ENCODE peak calls at places on chromosomes 7 and 10, in five cellular contexts. One of them, this sample, is unnamed.

GRCh38 chr7:27254625-27255024 is 12.0 kb downstream of the EVX1 start:
- ATAC-seq in body of pancreas: no peak
- ATAC-seq in left lung: no peak
- ATAC-seq in upper lobe of right lung: no peak
- ATAC-seq in right cardiac atrium: peak
- ATAC-seq in this sample: no peak

GRCh38 chr10:72263613-72264241 is 10.0 kb upstream of the DDIT4 start:
- ATAC-seq in body of pancreas: peak
- ATAC-seq in right cardiac atrium: no peak
- ATAC-seq in left lung: peak
- ATAC-seq in upper lobe of right lung: peak
- ATAC-seq in this sample: no peak

GRCh38 chr7:47357398-47357797 is 224.5 kb downstream of the TNS3 start:
- ATAC-seq in right cardiac atrium: no peak
- ATAC-seq in body of pancreas: peak
- ATAC-seq in left lung: no peak
- ATAC-seq in upper lobe of right lung: no peak
- ATAC-seq in this sample: no peak

GRCh38 chr7:14858866-14859265 is 43.7 kb downstream of the DGKB start:
- ATAC-seq in body of pancreas: no peak
- ATAC-seq in left lung: no peak
- ATAC-seq in right cardiac atrium: no peak
- ATAC-seq in upper lobe of right lung: no peak
- ATAC-seq in this sample: no peak

GRCh38 chr7:51451751-51452465 is 135.3 kb upstream of the COBL start:
- ATAC-seq in body of pancreas: no peak
- ATAC-seq in right cardiac atrium: peak
- ATAC-seq in upper lobe of right lung: no peak
- ATAC-seq in left lung: no peak
- ATAC-seq in this sample: no peak

GRCh38 chr7:28330384-28331070 is 81.8 kb upstream of the CREB5 start:
- ATAC-seq in left lung: no peak
- ATAC-seq in upper lobe of right lung: no peak
- ATAC-seq in right cardiac atrium: no peak
- ATAC-seq in body of pancreas: no peak
- ATAC-seq in this sample: no peak

GRCh38 chr10:35343739-35344138 is 7.4 kb downstream of the CCNY start:
- ATAC-seq in upper lobe of right lung: no peak
- ATAC-seq in right cardiac atrium: peak
- ATAC-seq in body of pancreas: no peak
- ATAC-seq in left lung: no peak
- ATAC-seq in this sample: no peak

GRCh38 chr10:132543916-132544743 is 6.5 kb downstream of the INPP5A start:
- ATAC-seq in right cardiac atrium: no peak
- ATAC-seq in body of pancreas: no peak
- ATAC-seq in left lung: no peak
- ATAC-seq in upper lobe of right lung: no peak
- ATAC-seq in this sample: no peak

GRCh38 chr10:29119374-29119773 is 169.5 kb upstream of the LYZL1 start:
- ATAC-seq in left lung: peak
- ATAC-seq in right cardiac atrium: peak
- ATAC-seq in body of pancreas: no peak
- ATAC-seq in upper lobe of right lung: peak
- ATAC-seq in this sample: no peak

GRCh38 chr10:3213174-3213573 is 40.6 kb upstream of the PITRM1 start:
- ATAC-seq in body of pancreas: no peak
- ATAC-seq in right cardiac atrium: no peak
- ATAC-seq in upper lobe of right lung: no peak
- ATAC-seq in left lung: no peak
- ATAC-seq in this sample: no peak

GRCh38 chr10:116720241-116721047 is 21.9 kb downstream of the HSPA12A start:
- ATAC-seq in right cardiac atrium: peak
- ATAC-seq in body of pancreas: no peak
- ATAC-seq in upper lobe of right lung: no peak
- ATAC-seq in left lung: no peak
- ATAC-seq in this sample: no peak

GRCh38 chr7:130881091-130881798 is 147.2 kb upstream of the KLF14 start:
- ATAC-seq in upper lobe of right lung: no peak
- ATAC-seq in body of pancreas: no peak
- ATAC-seq in right cardiac atrium: no peak
- ATAC-seq in left lung: peak
- ATAC-seq in this sample: no peak

GRCh38 chr10:122128357-122128756 is 139.4 kb downstream of the TACC2 start:
- ATAC-seq in upper lobe of right lung: no peak
- ATAC-seq in body of pancreas: no peak
- ATAC-seq in right cardiac atrium: peak
- ATAC-seq in left lung: peak
- ATAC-seq in this sample: peak

GRCh38 chr7:19102884-19103283 is 14.6 kb downstream of the TWIST1 start:
- ATAC-seq in right cardiac atrium: no peak
- ATAC-seq in upper lobe of right lung: no peak
- ATAC-seq in body of pancreas: no peak
- ATAC-seq in left lung: no peak
- ATAC-seq in this sample: no peak

GRCh38 chr7:148481965-148482626 is 108.5 kb upstream of the C7orf33 start:
- ATAC-seq in right cardiac atrium: no peak
- ATAC-seq in left lung: no peak
- ATAC-seq in upper lobe of right lung: no peak
- ATAC-seq in body of pancreas: no peak
- ATAC-seq in this sample: no peak

GRCh38 chr10:80319725-80320290 is 30.4 kb upstream of the MAT1A start:
- ATAC-seq in upper lobe of right lung: no peak
- ATAC-seq in body of pancreas: peak
- ATAC-seq in left lung: no peak
- ATAC-seq in right cardiac atrium: no peak
- ATAC-seq in this sample: no peak

GRCh38 chr10:88991161-88991899 is 732 bp downstream of the FAS start:
- ATAC-seq in left lung: peak
- ATAC-seq in body of pancreas: peak
- ATAC-seq in upper lobe of right lung: peak
- ATAC-seq in right cardiac atrium: peak
- ATAC-seq in this sample: peak

GRCh38 chr7:92831716-92832622 is 4.4 kb downstream of the CDK6 start:
- ATAC-seq in right cardiac atrium: no peak
- ATAC-seq in left lung: no peak
- ATAC-seq in body of pancreas: no peak
- ATAC-seq in upper lobe of right lung: no peak
- ATAC-seq in this sample: no peak

GRCh38 chr10:130190737-130191115 is 54.5 kb downstream of the GLRX3 start:
- ATAC-seq in left lung: peak
- ATAC-seq in upper lobe of right lung: peak
- ATAC-seq in body of pancreas: peak
- ATAC-seq in right cardiac atrium: peak
- ATAC-seq in this sample: no peak

GRCh38 chr10:49109669-49110335 is 5.5 kb downstream of the VSTM4 start:
- ATAC-seq in right cardiac atrium: peak
- ATAC-seq in upper lobe of right lung: peak
- ATAC-seq in body of pancreas: no peak
- ATAC-seq in left lung: peak
- ATAC-seq in this sample: peak

GRCh38 chr10:132527338-132528063 is 10.1 kb upstream of the INPP5A start:
- ATAC-seq in left lung: peak
- ATAC-seq in upper lobe of right lung: peak
- ATAC-seq in right cardiac atrium: no peak
- ATAC-seq in body of pancreas: no peak
- ATAC-seq in this sample: peak

GRCh38 chr7:69419928-69420327 is 178.3 kb upstream of the AUTS2 start:
- ATAC-seq in upper lobe of right lung: no peak
- ATAC-seq in left lung: no peak
- ATAC-seq in body of pancreas: no peak
- ATAC-seq in right cardiac atrium: no peak
- ATAC-seq in this sample: no peak

GRCh38 chr7:111987115-111987826 is 218.9 kb downstream of the DOCK4 start:
- ATAC-seq in left lung: peak
- ATAC-seq in right cardiac atrium: peak
- ATAC-seq in upper lobe of right lung: peak
- ATAC-seq in body of pancreas: no peak
- ATAC-seq in this sample: peak

GRCh38 chr10:32329061-32329460 is 17.9 kb downstream of the EPC1 start:
- ATAC-seq in body of pancreas: no peak
- ATAC-seq in upper lobe of right lung: no peak
- ATAC-seq in left lung: no peak
- ATAC-seq in right cardiac atrium: peak
- ATAC-seq in this sample: no peak

GRCh38 chr7:22147868-22148267 is 202.2 kb upstream of the CDCA7L start:
- ATAC-seq in right cardiac atrium: no peak
- ATAC-seq in body of pancreas: no peak
- ATAC-seq in upper lobe of right lung: no peak
- ATAC-seq in left lung: no peak
- ATAC-seq in this sample: no peak

GRCh38 chr7:128815289-128815938 is 14.8 kb upstream of the FLNC start:
- ATAC-seq in right cardiac atrium: no peak
- ATAC-seq in body of pancreas: no peak
- ATAC-seq in upper lobe of right lung: peak
- ATAC-seq in left lung: peak
- ATAC-seq in this sample: no peak

GRCh38 chr7:158816271-158816670 is 13.0 kb downstream of the ESYT2 start:
- ATAC-seq in left lung: no peak
- ATAC-seq in right cardiac atrium: no peak
- ATAC-seq in upper lobe of right lung: no peak
- ATAC-seq in body of pancreas: no peak
- ATAC-seq in this sample: no peak

GRCh38 chr7:116285252-116285651 is 74.9 kb downstream of the TES start:
- ATAC-seq in body of pancreas: no peak
- ATAC-seq in upper lobe of right lung: no peak
- ATAC-seq in left lung: no peak
- ATAC-seq in right cardiac atrium: no peak
- ATAC-seq in this sample: no peak

GRCh38 chr10:34345383-34345782 is 469.7 kb downstream of the PARD3 start:
- ATAC-seq in body of pancreas: no peak
- ATAC-seq in left lung: no peak
- ATAC-seq in upper lobe of right lung: no peak
- ATAC-seq in right cardiac atrium: no peak
- ATAC-seq in this sample: no peak

GRCh38 chr7:17989546-17989945 is 38.1 kb downstream of the PRPS1L1 start:
- ATAC-seq in left lung: no peak
- ATAC-seq in body of pancreas: no peak
- ATAC-seq in right cardiac atrium: peak
- ATAC-seq in upper lobe of right lung: no peak
- ATAC-seq in this sample: no peak

GRCh38 chr7:85022064-85022697 is 164.7 kb downstream of the SEMA3D start:
- ATAC-seq in left lung: no peak
- ATAC-seq in upper lobe of right lung: no peak
- ATAC-seq in right cardiac atrium: no peak
- ATAC-seq in body of pancreas: no peak
- ATAC-seq in this sample: no peak

GRCh38 chr7:153641202-153641601 is 411.0 kb upstream of the DPP6 start:
- ATAC-seq in body of pancreas: no peak
- ATAC-seq in upper lobe of right lung: peak
- ATAC-seq in left lung: peak
- ATAC-seq in right cardiac atrium: no peak
- ATAC-seq in this sample: peak

GRCh38 chr7:130298927-130299326 is 6.0 kb downstream of the CPA4 start:
- ATAC-seq in left lung: no peak
- ATAC-seq in right cardiac atrium: no peak
- ATAC-seq in body of pancreas: no peak
- ATAC-seq in upper lobe of right lung: no peak
- ATAC-seq in this sample: no peak

GRCh38 chr10:69568472-69569143 is 4.6 kb downstream of the NEUROG3 start:
- ATAC-seq in upper lobe of right lung: no peak
- ATAC-seq in right cardiac atrium: no peak
- ATAC-seq in left lung: no peak
- ATAC-seq in body of pancreas: no peak
- ATAC-seq in this sample: no peak

GRCh38 chr7:101935521-101936141 is 118.2 kb downstream of the CUX1 start:
- ATAC-seq in right cardiac atrium: peak
- ATAC-seq in body of pancreas: peak
- ATAC-seq in upper lobe of right lung: peak
- ATAC-seq in left lung: peak
- ATAC-seq in this sample: peak
- H3K4me3 ChIP-seq in right cardiac atrium: no peak
- H3K4me3 ChIP-seq in body of pancreas: no peak
- H3K4me3 ChIP-seq in upper lobe of right lung: no peak
- H3K4me3 ChIP-seq in left lung: no peak
- H3K4me3 ChIP-seq in this sample: no peak

GRCh38 chr10:103911021-103911459 is 6.9 kb downstream of the STN1 start:
- ATAC-seq in right cardiac atrium: no peak
- ATAC-seq in left lung: peak
- ATAC-seq in body of pancreas: no peak
- ATAC-seq in upper lobe of right lung: peak
- ATAC-seq in this sample: no peak
- H3K4me3 ChIP-seq in right cardiac atrium: no peak
- H3K4me3 ChIP-seq in left lung: no peak
- H3K4me3 ChIP-seq in body of pancreas: no peak
- H3K4me3 ChIP-seq in upper lobe of right lung: no peak
- H3K4me3 ChIP-seq in this sample: no peak

DNA sequence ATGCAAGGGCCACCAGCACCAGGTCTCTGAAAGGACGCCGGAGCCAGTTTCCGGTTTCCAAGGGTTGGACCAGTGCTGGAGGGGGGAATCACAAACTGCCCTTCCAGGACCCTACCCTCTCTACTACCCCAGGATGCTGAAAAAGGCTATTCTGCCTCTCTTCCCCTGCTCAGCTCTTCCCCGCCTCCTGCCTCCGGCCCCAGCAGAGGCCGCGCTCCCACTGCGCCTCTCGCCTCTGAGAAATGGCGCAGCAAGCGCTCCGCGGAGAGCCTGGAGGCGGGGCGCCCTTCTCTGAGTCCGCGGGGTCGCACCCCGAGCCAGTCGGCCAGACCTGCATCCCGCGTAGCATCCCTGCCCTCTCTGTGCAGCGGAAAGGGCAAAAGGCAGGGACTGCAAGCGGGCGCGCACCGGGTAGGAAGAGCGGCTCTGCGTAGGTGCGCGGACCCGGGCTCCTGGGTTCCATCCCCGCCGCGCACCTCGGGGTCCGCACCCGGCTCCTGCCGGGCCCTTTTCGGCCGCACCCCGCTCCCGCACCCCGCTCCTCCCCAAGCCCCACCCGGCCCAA is 476 bp upstream of the RET start:
- ATAC-seq in upper lobe of right lung: no peak
- ATAC-seq in left lung: peak
- ATAC-seq in body of pancreas: no peak
- ATAC-seq in right cardiac atrium: no peak
- ATAC-seq in this sample: no peak
- H3K4me3 ChIP-seq in upper lobe of right lung: peak
- H3K4me3 ChIP-seq in left lung: peak
- H3K4me3 ChIP-seq in body of pancreas: peak
- H3K4me3 ChIP-seq in right cardiac atrium: peak
- H3K4me3 ChIP-seq in this sample: no peak

GRCh38 chr10:113061054-113061430 is 111.0 kb downstream of the TCF7L2 start:
- ATAC-seq in upper lobe of right lung: no peak
- ATAC-seq in body of pancreas: no peak
- ATAC-seq in right cardiac atrium: no peak
- ATAC-seq in left lung: no peak
- ATAC-seq in this sample: no peak
- H3K4me3 ChIP-seq in upper lobe of right lung: no peak
- H3K4me3 ChIP-seq in body of pancreas: no peak
- H3K4me3 ChIP-seq in right cardiac atrium: no peak
- H3K4me3 ChIP-seq in left lung: no peak
- H3K4me3 ChIP-seq in this sample: no peak

GRCh38 chr10:43557214-43557613 is 17.2 kb downstream of the ZNF239 start:
- ATAC-seq in left lung: no peak
- ATAC-seq in upper lobe of right lung: no peak
- ATAC-seq in right cardiac atrium: no peak
- ATAC-seq in body of pancreas: no peak
- ATAC-seq in this sample: no peak
- H3K4me3 ChIP-seq in left lung: no peak
- H3K4me3 ChIP-seq in upper lobe of right lung: no peak
- H3K4me3 ChIP-seq in right cardiac atrium: no peak
- H3K4me3 ChIP-seq in body of pancreas: no peak
- H3K4me3 ChIP-seq in this sample: no peak

GRCh38 chr10:42783181-42783549 is 570 bp downstream of the BMS1 start:
- ATAC-seq in upper lobe of right lung: peak
- ATAC-seq in left lung: peak
- ATAC-seq in right cardiac atrium: peak
- ATAC-seq in body of pancreas: no peak
- ATAC-seq in this sample: no peak
- H3K4me3 ChIP-seq in upper lobe of right lung: peak
- H3K4me3 ChIP-seq in left lung: peak
- H3K4me3 ChIP-seq in right cardiac atrium: peak
- H3K4me3 ChIP-seq in body of pancreas: peak
- H3K4me3 ChIP-seq in this sample: peak

This sample was measured in gastroesophageal sphincter.